ENCODE peak calls at places on chromosomes 6 and 20, in ten cellular contexts. Q is ovary, E is H1, O is HepG2, L is K562, M is SK-N-SH, F is upper lobe of left lung, K is tibial nerve, D is GM12878, C is sigmoid colon. N is an unnamed sample.

GRCh38 chr6:17022604-17023003 is 79.2 kb upstream of the STMND1 start:
- DNase-seq in M (no peak), D (peak; percentile 30), C (no peak), O (no peak), E (no peak), L (no peak), F (no peak), Q (no peak), K (no peak), N (no peak)

GRCh38 chr6:11368760-11369159 is 136.3 kb upstream of the NEDD9 start:
- DNase-seq in F (no peak), Q (no peak), M (no peak), E (no peak), K (no peak), L (no peak), D (no peak), C (no peak), O (no peak), N (no peak)

GRCh38 chr6:82720992-82721391 is 344.6 kb downstream of the UBE3D start:
- DNase-seq in C (no peak), F (no peak), D (no peak), O (no peak), Q (no peak), E (no peak), K (no peak), L (no peak), M (no peak), N (no peak)

GRCh38 chr6:50091641-50092040 is 41.9 kb upstream of the DEFB112 start:
- DNase-seq in O (peak; percentile 5), E (no peak), F (no peak), D (no peak), M (no peak), L (no peak), K (no peak), Q (no peak), C (no peak), N (no peak)

GRCh38 chr6:149446791-149447376 is 37.9 kb downstream of the ZC3H12D start:
- DNase-seq in Q (no peak), E (no peak), O (no peak), D (no peak), C (no peak), L (no peak), F (no peak), M (no peak), K (no peak), N (no peak)

GRCh38 chr20:32140603-32141002 is 31.1 kb downstream of the TM9SF4 start:
- DNase-seq in L (no peak), C (peak; percentile 24), K (no peak), E (no peak), F (no peak), O (no peak), M (no peak), Q (no peak), D (no peak), N (no peak)

GRCh38 chr6:30839666-30840065 is 44.7 kb upstream of the DDR1 start:
- DNase-seq in O (no peak), K (no peak), C (no peak), Q (no peak), E (no peak), F (no peak), M (no peak), L (no peak), D (no peak), N (no peak)

GRCh38 chr20:40706977-40707582 is 18.0 kb upstream of the MAFB start:
- DNase-seq in K (no peak), D (no peak), F (no peak), E (no peak), M (no peak), Q (no peak), O (peak; percentile 91), L (no peak), C (no peak), N (no peak)

GRCh38 chr6:45441811-45442453 is 64.2 kb upstream of the SUPT3H start:
- DNase-seq in L (no peak), M (no peak), O (no peak), D (no peak), C (no peak), F (no peak), K (no peak), E (no peak), Q (no peak), N (no peak)

GRCh38 chr6:128696651-128697391 is 176.4 kb upstream of the PTPRK start:
- DNase-seq in Q (no peak), C (no peak), F (no peak), D (no peak), E (no peak), O (no peak), M (peak; percentile 1), K (no peak), L (no peak), N (no peak)

GRCh38 chr6:53701333-53702073 is 35.9 kb upstream of the KLHL31 start:
- DNase-seq in M (no peak), F (no peak), L (no peak), D (no peak), K (no peak), C (no peak), Q (no peak), O (no peak), E (no peak), N (no peak)

GRCh38 chr6:131950767-131951575 is at the start of gene CCN2:
- DNase-seq in K (peak; percentile 79), L (no peak), O (peak; percentile 100), C (peak; percentile 95), M (peak; percentile 57), E (peak; percentile 94), D (no peak), F (peak; percentile 94), Q (peak; percentile 86), N (peak; percentile 77)

GRCh38 chr6:33672808-33673207 is 38.7 kb downstream of the UQCC2 start:
- DNase-seq in O (peak; percentile 78), L (peak; percentile 80), F (no peak), D (no peak), M (peak; percentile 65), C (no peak), E (no peak), K (peak; percentile 92), Q (peak; percentile 89), N (no peak)

GRCh38 chr6:137866200-137866913 is 702 bp upstream of the TNFAIP3 start:
- DNase-seq in M (no peak), F (no peak), K (peak; percentile 39), O (no peak), Q (peak; percentile 53), D (no peak), E (no peak), C (peak; percentile 82), L (peak; percentile 89), N (no peak)

GRCh38 chr20:21677261-21677660 is 28.2 kb upstream of the PAX1 start:
- DNase-seq in F (no peak), C (no peak), Q (no peak), L (no peak), M (no peak), K (no peak), D (no peak), O (no peak), E (no peak), N (no peak)

GRCh38 chr20:58432190-58432954 is 43.3 kb downstream of the VAPB start:
- DNase-seq in L (no peak), C (peak; percentile 79), M (no peak), F (no peak), E (no peak), Q (no peak), K (peak; percentile 33), O (no peak), D (no peak), N (no peak)

GRCh38 chr6:617485-618100 is 39.3 kb downstream of the HUS1B start:
- DNase-seq in Q (no peak), D (no peak), M (peak; percentile 21), C (no peak), K (no peak), L (no peak), F (no peak), E (no peak), O (no peak), N (no peak)

DNA sequence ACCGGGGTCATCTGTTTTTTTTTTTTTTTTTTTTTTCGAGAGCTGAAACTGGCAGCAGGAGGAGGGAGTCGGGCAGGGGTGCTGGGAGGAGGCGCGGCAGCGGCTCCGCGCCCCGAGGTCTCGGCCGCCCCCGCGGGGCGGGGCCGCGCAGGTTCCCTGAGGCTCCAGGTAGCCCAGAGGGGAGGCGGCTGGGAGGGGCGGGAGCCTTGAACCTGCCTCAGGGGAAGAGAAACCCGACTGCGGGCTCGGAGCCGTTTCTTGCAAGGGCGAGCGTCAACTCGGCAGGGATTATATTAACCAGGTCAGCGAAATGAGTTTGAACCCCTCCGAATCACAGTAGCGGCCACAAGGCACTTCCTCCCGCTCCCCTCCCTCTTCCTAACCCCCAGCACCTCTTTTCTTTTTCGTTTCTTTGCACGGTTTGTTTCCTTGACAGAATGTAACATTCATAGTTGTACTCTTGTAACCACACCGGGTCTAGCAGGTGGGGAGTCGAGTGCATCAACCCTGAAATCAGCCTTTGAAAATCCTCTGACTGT is 2.0 kb downstream of the MYB start:
- DNase-seq in D (no peak), K (no peak), M (no peak), F (peak; percentile 90), O (no peak), L (peak; percentile 88), C (no peak), Q (no peak), E (no peak), N (peak; percentile 65)
- TF ChIP-seq EP300 in D (peak; percentile 63), K (no peak), M (no peak), F (no peak), O (no peak), L (no peak), C (no peak), Q (no peak), E (no peak), N (no peak)

GRCh38 chr6:124297507-124297906 is 493.8 kb downstream of the NKAIN2 start:
- DNase-seq in O (no peak), M (no peak), L (no peak), Q (no peak), E (no peak), C (no peak), D (no peak), K (no peak), F (no peak), N (no peak)
- H3K4me3 ChIP-seq in O (no peak overlapping the region), M (peak overlapping the region; percentile 49), L (no peak overlapping the region), Q (no peak overlapping the region), E (no peak overlapping the region), C (no peak overlapping the region), D (no peak overlapping the region), K (no peak overlapping the region), F (no peak overlapping the region), N (no peak overlapping the region)

DNA sequence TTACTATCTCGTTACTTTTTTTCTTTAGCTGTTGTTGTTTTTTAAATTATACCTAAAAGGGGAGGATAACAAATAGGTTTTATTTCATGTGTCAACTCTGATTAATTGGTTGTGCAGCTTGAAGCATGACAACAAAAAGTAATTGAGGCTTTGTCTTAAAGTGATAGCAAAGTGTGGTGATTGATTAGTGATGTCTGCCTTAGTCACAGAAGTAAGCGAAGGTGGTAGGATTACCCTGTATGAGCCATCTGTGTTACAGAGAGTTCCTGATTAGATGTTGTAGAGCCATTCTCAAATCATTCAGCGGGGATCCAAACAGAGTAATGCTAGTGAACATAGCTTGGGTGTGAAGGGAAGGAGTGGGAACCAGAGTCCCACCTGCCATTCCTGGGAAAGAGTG is 14.4 kb upstream of the MRPS10 start:
- DNase-seq in C (no peak), D (no peak), Q (no peak), O (no peak), F (no peak), L (no peak), M (no peak), K (no peak), E (no peak), N (no peak)
- H3K36me3 ChIP-seq in C (no peaks in the 10 kb centered on the region), D (no peaks in the 10 kb centered on the region), Q (no peaks in the 10 kb centered on the region), O (no peaks in the 10 kb centered on the region), F (peaks cover 9% of the 10 kb centered on the region), L (no peaks in the 10 kb centered on the region), M (peaks cover 22% of the 10 kb centered on the region), K (no peaks in the 10 kb centered on the region), E (peaks cover 13% of the 10 kb centered on the region), N (no peaks in the 10 kb centered on the region)

GRCh38 chr6:141472550-141472949 is 660.2 kb upstream of the GJE1 start:
- DNase-seq in L (no peak), M (no peak), D (no peak), C (no peak), Q (no peak), O (no peak), F (no peak), K (no peak), E (no peak), N (no peak)
- TF ChIP-seq EP300 in L (no peak), M (no peak), D (no peak), C (no peak), Q (no peak), O (no peak), F (no peak), K (no peak), E (no peak), N (no peak)